ENCODE peak calls at places on chromosomes 3 and 15, in six cellular contexts. One of them, this sample, is unnamed.

GRCh38 chr3:127884069-127884468 is 31.0 kb upstream of the KBTBD12 start:
- DNase-seq in WTC11: no peak
- DNase-seq in GM10248: no peak
- DNase-seq in LNCaP clone FGC: no peak
- DNase-seq in RWPE1: no peak
- DNase-seq in GM12864: no peak
- DNase-seq in this sample: no peak

GRCh38 chr3:84586427-84586826 is 372.4 kb upstream of the CADM2 start:
- DNase-seq in WTC11: no peak
- DNase-seq in GM10248: no peak
- DNase-seq in LNCaP clone FGC: peak; percentile 22
- DNase-seq in RWPE1: no peak
- DNase-seq in GM12864: no peak
- DNase-seq in this sample: no peak

GRCh38 chr3:129371041-129371826 is 57.2 kb downstream of the EFCAB12 start:
- DNase-seq in WTC11: no peak
- DNase-seq in GM10248: no peak
- DNase-seq in LNCaP clone FGC: no peak
- DNase-seq in RWPE1: no peak
- DNase-seq in GM12864: no peak
- DNase-seq in this sample: no peak

GRCh38 chr3:55852326-55852725 is 365.2 kb upstream of the WNT5A start:
- DNase-seq in WTC11: no peak
- DNase-seq in GM10248: no peak
- DNase-seq in LNCaP clone FGC: no peak
- DNase-seq in RWPE1: no peak
- DNase-seq in GM12864: no peak
- DNase-seq in this sample: no peak

GRCh38 chr3:97863025-97863424 is 41.2 kb downstream of the CRYBG3 start:
- DNase-seq in WTC11: no peak
- DNase-seq in GM10248: no peak
- DNase-seq in LNCaP clone FGC: no peak
- DNase-seq in RWPE1: peak; percentile 30
- DNase-seq in GM12864: no peak
- DNase-seq in this sample: no peak

GRCh38 chr3:62113092-62113491 is 260.3 kb downstream of the FEZF2 start:
- DNase-seq in WTC11: no peak
- DNase-seq in GM10248: no peak
- DNase-seq in LNCaP clone FGC: no peak
- DNase-seq in RWPE1: no peak
- DNase-seq in GM12864: no peak
- DNase-seq in this sample: no peak

GRCh38 chr15:66808181-66808824 is 106.3 kb downstream of the SMAD6 start:
- DNase-seq in WTC11: no peak
- DNase-seq in GM10248: no peak
- DNase-seq in LNCaP clone FGC: no peak
- DNase-seq in RWPE1: no peak
- DNase-seq in GM12864: no peak
- DNase-seq in this sample: no peak

GRCh38 chr3:142273501-142273900 is 48.1 kb upstream of the GK5 start:
- DNase-seq in WTC11: no peak
- DNase-seq in GM10248: no peak
- DNase-seq in LNCaP clone FGC: no peak
- DNase-seq in RWPE1: no peak
- DNase-seq in GM12864: no peak
- DNase-seq in this sample: no peak

GRCh38 chr3:97106652-97106989 is 292.2 kb downstream of the EPHA6 start:
- DNase-seq in WTC11: no peak
- DNase-seq in GM10248: no peak
- DNase-seq in LNCaP clone FGC: no peak
- DNase-seq in RWPE1: no peak
- DNase-seq in GM12864: no peak
- DNase-seq in this sample: no peak

GRCh38 chr3:45896956-45897355 is 10.6 kb downstream of the CCR9 start:
- DNase-seq in WTC11: no peak
- DNase-seq in GM10248: no peak
- DNase-seq in LNCaP clone FGC: no peak
- DNase-seq in RWPE1: no peak
- DNase-seq in GM12864: no peak
- DNase-seq in this sample: no peak

GRCh38 chr15:58484794-58485600 is 53.2 kb downstream of the LIPC start:
- DNase-seq in WTC11: no peak
- DNase-seq in GM10248: no peak
- DNase-seq in LNCaP clone FGC: no peak
- DNase-seq in RWPE1: no peak
- DNase-seq in GM12864: no peak
- DNase-seq in this sample: no peak

GRCh38 chr15:92392462-92392861 is 1.2 kb upstream of the ST8SIA2 start:
- DNase-seq in WTC11: peak; percentile 48
- DNase-seq in GM10248: no peak
- DNase-seq in LNCaP clone FGC: no peak
- DNase-seq in RWPE1: no peak
- DNase-seq in GM12864: no peak
- DNase-seq in this sample: no peak

GRCh38 chr3:14144423-14145075 is 19.7 kb downstream of the TMEM43 start:
- DNase-seq in WTC11: no peak
- DNase-seq in GM10248: peak; percentile 92
- DNase-seq in LNCaP clone FGC: peak; percentile 87
- DNase-seq in RWPE1: peak; percentile 87
- DNase-seq in GM12864: peak; percentile 66
- DNase-seq in this sample: peak; percentile 93

GRCh38 chr3:3200632-3201212 is 21.2 kb upstream of the CRBN start:
- DNase-seq in WTC11: peak; percentile 33
- DNase-seq in GM10248: peak; percentile 29
- DNase-seq in LNCaP clone FGC: peak; percentile 61
- DNase-seq in RWPE1: peak; percentile 19
- DNase-seq in GM12864: peak; percentile 40
- DNase-seq in this sample: peak; percentile 24

GRCh38 chr3:124261301-124261700 is 269.4 kb upstream of the ROPN1 start:
- DNase-seq in WTC11: no peak
- DNase-seq in GM10248: no peak
- DNase-seq in LNCaP clone FGC: no peak
- DNase-seq in RWPE1: no peak
- DNase-seq in GM12864: no peak
- DNase-seq in this sample: no peak

GRCh38 chr15:31012455-31012854 is 21.0 kb upstream of the MTMR10 start:
- DNase-seq in WTC11: no peak
- DNase-seq in GM10248: no peak
- DNase-seq in LNCaP clone FGC: no peak
- DNase-seq in RWPE1: no peak
- DNase-seq in GM12864: no peak
- DNase-seq in this sample: no peak

GRCh38 chr3:77328631-77329030 is 288.7 kb downstream of the ROBO2 start:
- DNase-seq in WTC11: no peak
- DNase-seq in GM10248: no peak
- DNase-seq in LNCaP clone FGC: no peak
- DNase-seq in RWPE1: no peak
- DNase-seq in GM12864: no peak
- DNase-seq in this sample: no peak

GRCh38 chr15:67185621-67186225 is 68.7 kb downstream of the AAGAB start:
- DNase-seq in WTC11: no peak
- DNase-seq in GM10248: no peak
- DNase-seq in LNCaP clone FGC: no peak
- DNase-seq in RWPE1: no peak
- DNase-seq in GM12864: no peak
- DNase-seq in this sample: no peak

DNA sequence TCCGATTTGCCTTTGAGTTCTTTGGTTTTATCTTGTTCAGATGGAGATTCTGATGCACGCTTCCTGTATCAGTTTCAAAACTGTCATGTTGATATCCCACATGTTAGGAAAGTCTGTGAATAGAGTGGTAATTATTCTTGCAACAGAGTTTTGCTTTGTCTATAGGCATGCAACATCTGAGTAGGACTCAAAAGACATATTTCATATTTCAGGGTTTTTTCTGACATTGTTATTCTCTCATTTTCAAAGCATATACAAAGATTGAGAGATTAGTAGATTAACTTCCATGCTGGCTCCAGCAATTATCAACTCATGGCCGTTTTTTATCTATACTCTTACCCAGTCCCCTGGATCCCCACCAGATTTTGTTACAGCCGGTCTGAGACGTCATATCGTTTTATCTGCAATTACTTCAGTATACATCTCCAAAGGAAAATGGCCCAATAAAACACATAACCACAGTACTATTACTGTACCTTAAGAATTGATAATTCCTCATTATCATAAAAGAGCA is 22.4 kb downstream of the PAQR5 start:
- DNase-seq in WTC11: no peak
- DNase-seq in GM10248: no peak
- DNase-seq in LNCaP clone FGC: no peak
- DNase-seq in RWPE1: no peak
- DNase-seq in GM12864: no peak
- DNase-seq in this sample: no peak
- TF ChIP-seq CTCF in WTC11: no peak
- TF ChIP-seq CTCF in GM10248: no peak
- TF ChIP-seq CTCF in LNCaP clone FGC: no peak
- TF ChIP-seq CTCF in RWPE1: no peak
- TF ChIP-seq CTCF in GM12864: no peak
- TF ChIP-seq CTCF in this sample: no peak

GRCh38 chr3:123019591-123019990 is 8.0 kb downstream of the SEMA5B start:
- DNase-seq in WTC11: no peak
- DNase-seq in GM10248: no peak
- DNase-seq in LNCaP clone FGC: no peak
- DNase-seq in RWPE1: no peak
- DNase-seq in GM12864: no peak
- DNase-seq in this sample: no peak

GRCh38 chr3:123012652-123013051 is 14.9 kb downstream of the SEMA5B start:
- DNase-seq in WTC11: no peak
- DNase-seq in GM10248: no peak
- DNase-seq in LNCaP clone FGC: no peak
- DNase-seq in RWPE1: no peak
- DNase-seq in GM12864: no peak
- DNase-seq in this sample: no peak

GRCh38 chr3:123013876-123014275 is 13.7 kb downstream of the SEMA5B start:
- DNase-seq in WTC11: no peak
- DNase-seq in GM10248: no peak
- DNase-seq in LNCaP clone FGC: no peak
- DNase-seq in RWPE1: no peak
- DNase-seq in GM12864: no peak
- DNase-seq in this sample: no peak

GRCh38 chr3:123011484-123011883 is 16.1 kb downstream of the SEMA5B start:
- DNase-seq in WTC11: no peak
- DNase-seq in GM10248: no peak
- DNase-seq in LNCaP clone FGC: no peak
- DNase-seq in RWPE1: no peak
- DNase-seq in GM12864: no peak
- DNase-seq in this sample: no peak

GRCh38 chr3:123015596-123015995 is 12.0 kb downstream of the SEMA5B start:
- DNase-seq in WTC11: no peak
- DNase-seq in GM10248: no peak
- DNase-seq in LNCaP clone FGC: no peak
- DNase-seq in RWPE1: no peak
- DNase-seq in GM12864: no peak
- DNase-seq in this sample: no peak
- TF ChIP-seq CTCF in WTC11: no peak
- TF ChIP-seq CTCF in GM10248: no peak
- TF ChIP-seq CTCF in LNCaP clone FGC: no peak
- TF ChIP-seq CTCF in RWPE1: no peak
- TF ChIP-seq CTCF in GM12864: no peak
- TF ChIP-seq CTCF in this sample: no peak

DNA sequence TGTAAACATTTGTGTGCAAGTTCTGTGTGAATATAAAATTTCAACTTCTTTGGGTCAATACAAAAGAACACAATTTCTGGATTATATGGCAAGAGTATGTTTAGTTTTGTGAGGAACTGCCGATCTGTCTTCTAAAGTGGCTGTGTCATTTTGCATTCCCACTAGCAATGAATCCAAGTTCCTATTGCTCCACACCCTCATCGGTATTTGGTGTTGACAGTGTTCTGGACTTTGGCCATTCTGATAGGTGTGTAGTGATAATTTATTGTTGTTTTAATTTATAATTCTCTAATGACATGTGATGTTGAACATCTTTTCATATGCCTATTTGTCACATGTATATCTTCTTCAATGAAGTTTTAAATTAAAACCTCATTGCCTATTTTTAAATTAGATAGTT is 58.2 kb upstream of the TMC3 start:
- DNase-seq in WTC11: no peak
- DNase-seq in GM10248: no peak
- DNase-seq in LNCaP clone FGC: no peak
- DNase-seq in RWPE1: no peak
- DNase-seq in GM12864: no peak
- DNase-seq in this sample: no peak
- TF ChIP-seq CTCF in WTC11: no peak
- TF ChIP-seq CTCF in GM10248: no peak
- TF ChIP-seq CTCF in LNCaP clone FGC: no peak
- TF ChIP-seq CTCF in RWPE1: no peak
- TF ChIP-seq CTCF in GM12864: no peak
- TF ChIP-seq CTCF in this sample: no peak

GRCh38 chr15:90957791-90958190 is 3.1 kb downstream of the RCCD1 start:
- DNase-seq in WTC11: no peak
- DNase-seq in GM10248: no peak
- DNase-seq in LNCaP clone FGC: no peak
- DNase-seq in RWPE1: no peak
- DNase-seq in GM12864: no peak
- DNase-seq in this sample: peak; percentile 20

GRCh38 chr15:90955911-90956310 is 1.2 kb downstream of the RCCD1 start:
- DNase-seq in WTC11: no peak
- DNase-seq in GM10248: no peak
- DNase-seq in LNCaP clone FGC: no peak
- DNase-seq in RWPE1: peak; percentile 35
- DNase-seq in GM12864: no peak
- DNase-seq in this sample: peak; percentile 27

GRCh38 chr15:90957105-90957790 is 2.6 kb downstream of the RCCD1 start:
- DNase-seq in WTC11: peak; percentile 61
- DNase-seq in GM10248: no peak
- DNase-seq in LNCaP clone FGC: no peak
- DNase-seq in RWPE1: peak; percentile 30
- DNase-seq in GM12864: no peak
- DNase-seq in this sample: peak; percentile 16

GRCh38 chr15:90954712-90955671 is at the start of gene RCCD1:
- DNase-seq in WTC11: peak; percentile 93
- DNase-seq in GM10248: peak; percentile 99
- DNase-seq in LNCaP clone FGC: peak; percentile 89
- DNase-seq in RWPE1: peak; percentile 99
- DNase-seq in GM12864: peak; percentile 89
- DNase-seq in this sample: peak; percentile 100

GRCh38 chr15:90956551-90957104 is 1.9 kb downstream of the RCCD1 start:
- DNase-seq in WTC11: peak; percentile 91
- DNase-seq in GM10248: peak; percentile 84
- DNase-seq in LNCaP clone FGC: no peak
- DNase-seq in RWPE1: peak; percentile 88
- DNase-seq in GM12864: no peak
- DNase-seq in this sample: peak; percentile 87
- TF ChIP-seq CTCF in WTC11: peak; percentile 91
- TF ChIP-seq CTCF in GM10248: peak; percentile 97
- TF ChIP-seq CTCF in LNCaP clone FGC: peak; percentile 88
- TF ChIP-seq CTCF in RWPE1: peak; percentile 99
- TF ChIP-seq CTCF in GM12864: peak; percentile 93
- TF ChIP-seq CTCF in this sample: peak; percentile 71